ENCODE peak calls at places on chromosomes 13 and 19, in eight cellular contexts. E, B, H, L, Z, O, W and Q are unnamed samples.
A peak's percentile ranks its signal among the peaks of the same experiment; 100 is the strongest.

GRCh38 chr13:84097148-84097547 is 214.9 kb upstream of the SLITRK1 start:
- DNase-seq in E (no peak), B (no peak), H (no peak), L (no peak), Z (no peak), O (no peak), W (no peak), Q (no peak)

GRCh38 chr19:55777528-55777927 is 8.6 kb downstream of the RFPL4AL1 start:
- DNase-seq in E (no peak), B (no peak), H (no peak), L (no peak), Z (no peak), O (no peak), W (no peak), Q (no peak)

GRCh38 chr19:2618611-2619010 is 83.9 kb downstream of the GNG7 start:
- DNase-seq in E (peak; percentile 69), B (peak; percentile 41), H (peak; percentile 78), L (peak; percentile 59), Z (peak; percentile 90), O (no peak), W (peak; percentile 86), Q (peak; percentile 35)

GRCh38 chr19:29517946-29518345 is 7.8 kb upstream of the VSTM2B start:
- DNase-seq in E (no peak), B (no peak), H (no peak), L (no peak), Z (no peak), O (no peak), W (peak; percentile 18), Q (no peak)

GRCh38 chr13:112638157-112638750 is 50.3 kb upstream of the TUBGCP3 start:
- DNase-seq in E (no peak), B (no peak), H (no peak), L (no peak), Z (no peak), O (peak; percentile 60), W (no peak), Q (no peak)

GRCh38 chr19:29277107-29277506 is 64.2 kb upstream of the UQCRFS1 start:
- DNase-seq in E (no peak), B (peak; percentile 12), H (no peak), L (no peak), Z (peak; percentile 9), O (peak; percentile 71), W (no peak), Q (peak; percentile 30)

GRCh38 chr19:39128511-39129079 is 3.0 kb downstream of the PAK4 start:
- DNase-seq in E (no peak), B (no peak), H (no peak), L (peak; percentile 53), Z (no peak), O (no peak), W (peak; percentile 46), Q (no peak)

GRCh38 chr19:49020931-49021895 is 2.9 kb downstream of the CGB3 start:
- DNase-seq in E (no peak), B (peak; percentile 18), H (no peak), L (no peak), Z (no peak), O (peak; percentile 56), W (no peak), Q (no peak)

GRCh38 chr13:104357174-104357573 is 1291.0 kb upstream of the SLC10A2 start:
- DNase-seq in E (no peak), B (no peak), H (no peak), L (no peak), Z (no peak), O (no peak), W (no peak), Q (no peak)

GRCh38 chr13:25973576-25973975 is 78.2 kb downstream of the SHISA2 start:
- DNase-seq in E (no peak), B (no peak), H (no peak), L (no peak), Z (no peak), O (no peak), W (no peak), Q (no peak)

GRCh38 chr19:34324320-34324719 is 40.7 kb upstream of the GPI start:
- DNase-seq in E (no peak), B (no peak), H (no peak), L (no peak), Z (no peak), O (no peak), W (no peak), Q (no peak)